ENCODE peak calls at places on chromosomes 3 and 15, in ten cellular contexts. V is neural progenitor cell; A is lower lobe of right lung; Q is IMR-90; R is CD4-positive, alpha-beta memory T cell; M is CD4-positive, CD25-positive, alpha-beta regulatory T cell; C is mucosa of descending colon; I is naive thymus-derived CD4-positive, alpha-beta T cell; S is psoas muscle; U is spleen. T is an unnamed sample. For H3K36me3, the result is how much of the 10 kb centered on the place peaks cover.

GRCh38 chr3:102360211-102360610 is 74.6 kb upstream of the ZPLD1 start:
- DNase-seq in U (no peak), R (no peak), A (no peak), M (no peak), V (peak), C (no peak), Q (no peak), S (no peak), I (no peak), T (no peak)

GRCh38 chr3:80338366-80338765 is 570.6 kb upstream of the ROBO1 start:
- DNase-seq in S (no peak), M (no peak), C (no peak), R (no peak), I (no peak), V (no peak), A (no peak), U (no peak), Q (no peak), T (no peak)

GRCh38 chr15:82063055-82063454 is 17.2 kb upstream of the MEX3B start:
- DNase-seq in I (no peak), C (no peak), V (peak), S (no peak), U (no peak), M (no peak), Q (no peak), R (no peak), A (no peak), T (no peak)

GRCh38 chr3:66800941-66801545 is 197.1 kb upstream of the KBTBD8 start:
- DNase-seq in M (no peak), R (no peak), I (no peak), V (no peak), Q (peak), U (no peak), C (no peak), S (no peak), A (no peak), T (no peak)

GRCh38 chr15:95620934-95621579 is 709.4 kb upstream of the NR2F2 start:
- DNase-seq in I (no peak), C (no peak), S (no peak), U (no peak), R (no peak), M (no peak), A (no peak), Q (peak), V (no peak), T (no peak)

GRCh38 chr3:150106752-150107428 is 136.2 kb upstream of the PFN2 start:
- DNase-seq in Q (peak), V (peak), M (no peak), C (no peak), S (no peak), R (no peak), I (no peak), A (no peak), U (no peak), T (peak)

GRCh38 chr3:154324919-154325318 is 632 bp upstream of the DHX36 start:
- DNase-seq in C (no peak), S (no peak), M (no peak), V (peak), R (no peak), U (no peak), A (no peak), I (no peak), Q (no peak), T (no peak)

GRCh38 chr3:112531358-112531781 is 30.4 kb downstream of the ATG3 start:
- DNase-seq in I (peak), S (no peak), U (no peak), C (no peak), Q (peak), V (peak), R (peak), A (no peak), M (peak), T (no peak)

GRCh38 chr3:58471025-58471887 is 20.6 kb upstream of the KCTD6 start:
- DNase-seq in I (no peak), Q (peak), S (no peak), A (no peak), M (peak), C (peak), U (no peak), R (peak), V (peak), T (peak)

GRCh38 chr15:42836251-42836650 is 84.3 kb downstream of the TTBK2 start:
- DNase-seq in M (no peak), U (no peak), I (no peak), S (no peak), R (no peak), A (no peak), V (no peak), C (no peak), Q (no peak), T (no peak)

GRCh38 chr3:155676252-155676981 is 68.5 kb downstream of the PLCH1 start:
- DNase-seq in M (no peak), A (no peak), V (peak), I (no peak), S (peak), C (peak), R (no peak), Q (peak), U (no peak), T (no peak)

GRCh38 chr3:179116816-179117215 is 31.3 kb upstream of the PIK3CA start:
- DNase-seq in C (no peak), S (no peak), U (no peak), R (no peak), V (no peak), M (no peak), A (no peak), Q (no peak), I (no peak), T (no peak)

GRCh38 chr15:86555939-86556725 is 476.5 kb downstream of the AGBL1 start:
- DNase-seq in M (no peak), S (no peak), A (no peak), R (no peak), C (no peak), V (no peak), Q (no peak), U (no peak), I (no peak), T (no peak)

GRCh38 chr15:22262613-22263020 is 182.3 kb downstream of the OR4M2 start:
- DNase-seq in I (no peak), V (no peak), Q (no peak), A (peak), C (peak), S (peak), R (peak), U (peak), M (peak), T (no peak)

GRCh38 chr3:130671545-130671944 is 75.1 kb downstream of the PIK3R4 start:
- DNase-seq in U (no peak), I (no peak), V (no peak), A (no peak), S (no peak), Q (peak), M (no peak), R (no peak), C (no peak), T (no peak)

GRCh38 chr3:158768881-158769518 is 32.9 kb upstream of the MFSD1 start:
- DNase-seq in Q (peak), R (no peak), I (no peak), U (no peak), S (no peak), V (peak), M (no peak), A (no peak), C (peak), T (no peak)

GRCh38 chr15:29805043-29805707 is 17.1 kb downstream of the TJP1 start:
- DNase-seq in S (no peak), R (no peak), A (no peak), M (no peak), V (no peak), U (no peak), C (peak), I (no peak), Q (peak), T (no peak)

GRCh38 chr3:166085164-166085830 is 248.1 kb upstream of the BCHE start:
- DNase-seq in Q (no peak), A (no peak), R (no peak), M (no peak), S (no peak), C (no peak), I (no peak), U (no peak), V (no peak), T (no peak)

GRCh38 chr3:113140876-113141275 is 70.5 kb upstream of the BOC start:
- DNase-seq in I (no peak), A (no peak), R (no peak), S (no peak), M (no peak), U (no peak), V (no peak), C (no peak), Q (peak), T (no peak)

GRCh38 chr3:156323466-156323865 is 203.1 kb downstream of the KCNAB1 start:
- DNase-seq in M (no peak), A (no peak), C (no peak), Q (no peak), S (no peak), U (no peak), I (no peak), V (no peak), R (no peak), T (no peak)

GRCh38 chr3:189142527-189142926 is 29.2 kb upstream of the TPRG1 start:
- DNase-seq in C (no peak), R (peak), V (no peak), A (no peak), I (no peak), S (no peak), Q (no peak), M (no peak), U (no peak), T (no peak)

DNA sequence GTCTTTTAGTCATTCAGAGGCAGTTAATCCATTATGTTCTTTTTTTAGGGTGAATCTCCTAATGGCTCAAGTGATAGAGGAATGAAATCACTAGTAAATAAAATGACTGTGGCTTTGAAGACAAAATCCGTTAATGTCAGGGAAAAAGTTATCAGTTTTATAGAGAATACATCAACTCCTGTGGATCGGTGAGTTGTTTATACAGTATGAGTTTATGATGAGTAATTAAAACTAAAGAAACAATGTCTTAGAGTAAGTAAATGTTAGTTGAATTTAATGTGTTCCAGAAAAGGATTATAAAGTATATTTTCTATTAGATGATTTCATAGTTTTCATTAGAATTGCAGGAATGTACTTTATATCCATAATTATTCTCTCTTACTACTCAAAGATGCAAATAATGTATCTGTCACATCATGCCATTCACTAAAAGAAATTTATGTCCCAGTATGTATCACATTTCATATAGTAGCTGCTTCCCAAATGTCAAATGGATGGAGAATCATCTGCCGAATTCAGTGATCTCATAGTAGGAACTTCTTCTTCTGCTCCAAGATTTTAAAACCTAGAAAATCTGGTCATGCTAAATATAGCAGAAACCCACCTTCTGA is 24.1 kb upstream of the NIT2 start:
- DNase-seq in R (no peak), U (no peak), I (no peak), V (no peak), S (no peak), Q (peak), C (no peak), M (no peak), A (no peak), T (no peak)
- H3K36me3 ChIP-seq in R (under half), U (half or more), I (under half), V (under half), S (half or more), Q (under half), C (under half), M (under half), A (half or more), T (half or more)

GRCh38 chr15:51687565-51687964 is 6.3 kb downstream of the SCG3 start:
- DNase-seq in R (no peak), C (no peak), M (no peak), I (no peak), A (no peak), S (no peak), V (no peak), Q (no peak), U (no peak), T (no peak)

GRCh38 chr15:51696566-51696965 is 15.3 kb downstream of the SCG3 start:
- DNase-seq in M (no peak), S (no peak), C (no peak), R (no peak), A (no peak), U (no peak), V (no peak), Q (no peak), I (no peak), T (no peak)

GRCh38 chr15:51688863-51689262 is 7.6 kb downstream of the SCG3 start:
- DNase-seq in R (no peak), S (no peak), Q (peak), A (no peak), C (no peak), U (no peak), M (no peak), I (no peak), V (no peak), T (no peak)

GRCh38 chr15:51697150-51697549 is 15.8 kb downstream of the SCG3 start:
- DNase-seq in C (no peak), I (no peak), V (no peak), Q (no peak), R (no peak), M (no peak), U (no peak), A (no peak), S (no peak), T (no peak)

DNA sequence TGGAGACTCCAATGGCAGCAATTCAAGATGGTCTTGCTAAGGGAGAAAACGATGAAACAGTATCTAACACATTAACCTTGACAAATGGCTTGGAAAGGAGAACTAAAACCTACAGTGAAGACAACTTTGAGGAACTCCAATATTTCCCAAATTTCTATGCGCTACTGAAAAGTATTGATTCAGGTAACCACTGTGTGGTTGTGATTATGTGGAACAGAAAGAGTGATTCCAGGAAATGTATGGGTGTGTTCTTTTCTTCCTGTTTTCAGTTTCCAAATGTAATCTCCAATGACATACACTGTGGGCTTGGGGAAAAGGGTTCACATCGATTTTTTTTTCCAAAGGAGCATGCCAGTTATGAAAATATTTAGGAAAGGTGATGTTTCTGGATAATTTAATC is 10.9 kb downstream of the SCG3 start:
- DNase-seq in U (no peak), S (no peak), A (no peak), M (no peak), C (no peak), I (no peak), Q (no peak), R (no peak), V (no peak), T (no peak)
- H3K36me3 ChIP-seq in U (under half), S (under half), A (under half), M (under half), C (under half), I (under half), Q (under half), R (under half), V (under half), T (half or more)

DNA sequence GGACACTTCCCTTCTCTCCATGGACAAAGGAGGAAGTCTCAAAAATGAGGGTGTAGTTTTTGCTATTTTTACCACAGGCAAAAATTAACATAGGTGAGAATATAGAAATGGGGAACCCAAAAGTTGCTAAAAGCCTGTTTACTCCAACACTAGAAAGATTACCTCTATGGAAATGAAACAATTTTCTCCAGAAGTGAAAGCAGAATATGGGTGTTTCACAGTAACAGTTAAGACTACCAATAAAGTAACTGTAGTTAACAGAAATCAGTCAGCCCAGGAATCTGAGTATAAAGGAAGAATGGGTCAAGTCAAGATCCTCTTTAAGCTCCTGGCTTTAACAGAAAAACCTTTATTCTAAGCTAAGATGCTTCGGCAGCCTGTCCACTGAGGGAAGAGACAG is 9.3 kb downstream of the TRA2B start:
- DNase-seq in C (no peak), I (no peak), Q (no peak), R (no peak), U (no peak), M (no peak), V (peak), A (no peak), S (no peak), T (no peak)
- H3K36me3 ChIP-seq in C (under half), I (under half), Q (under half), R (under half), U (half or more), M (half or more), V (under half), A (under half), S (under half), T (half or more)

DNA sequence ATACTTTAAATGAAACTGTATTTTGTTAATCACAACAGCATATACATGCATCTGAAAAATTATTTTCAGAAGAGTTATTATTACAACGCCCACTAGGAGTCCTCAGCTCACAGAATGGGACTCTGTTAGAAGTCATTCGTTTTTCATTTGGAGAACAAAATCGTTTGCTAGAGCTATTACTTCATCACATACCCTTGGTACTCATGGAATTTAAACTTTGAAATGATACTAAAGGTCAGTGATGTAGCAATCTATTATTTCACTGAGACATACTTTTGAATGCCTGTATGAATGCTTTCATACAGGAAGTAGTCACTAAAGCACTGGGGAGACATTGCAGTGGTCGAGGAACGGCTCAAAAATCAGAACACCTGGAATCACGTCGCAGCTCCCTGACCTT is 198.1 kb downstream of the MBNL1 start:
- DNase-seq in U (no peak), Q (peak), I (peak), S (no peak), A (no peak), C (no peak), M (peak), R (peak), V (no peak), T (no peak)
- H3K36me3 ChIP-seq in U (under half), Q (under half), I (under half), S (under half), A (under half), C (under half), M (under half), R (under half), V (under half), T (under half)

DNA sequence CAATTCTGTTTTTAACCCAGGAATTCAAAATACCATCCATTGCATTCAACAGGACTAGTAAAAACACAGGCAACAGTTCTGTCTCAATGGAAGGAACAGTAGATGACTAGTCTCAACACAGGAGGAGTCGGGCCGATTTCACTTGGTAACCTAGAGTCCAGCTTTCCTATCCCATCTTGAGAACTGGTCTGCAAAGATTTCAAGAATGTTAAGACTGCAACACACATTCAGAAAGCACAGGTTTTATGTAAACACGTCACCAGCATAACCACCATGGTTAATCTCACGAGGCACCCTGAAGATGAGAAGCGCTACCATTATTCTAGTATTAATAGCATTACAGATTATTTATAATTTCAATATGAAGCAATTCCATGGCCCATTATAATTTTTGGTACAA is 22.0 kb downstream of the UQCC5 start:
- DNase-seq in M (no peak), V (no peak), A (no peak), Q (no peak), S (no peak), R (no peak), C (no peak), U (no peak), I (no peak), T (no peak)
- H3K36me3 ChIP-seq in M (half or more), V (under half), A (half or more), Q (under half), S (half or more), R (under half), C (under half), U (half or more), I (under half), T (half or more)

T was measured in WERI-Rb-1.